ENCODE peak calls at places on chromosomes 5 and 9, in six cellular contexts. E, K, R, W, Y and A are unnamed samples.

GRCh38 chr5:117203584-117203983 is 629.0 kb upstream of the SEMA6A start:
- DNase-seq in E (no peak), K (no peak), R (no peak), W (no peak), Y (no peak), A (no peak)

GRCh38 chr5:95110112-95110511 is 174.8 kb downstream of the MCTP1 start:
- DNase-seq in E (no peak), K (no peak), R (no peak), W (no peak), Y (no peak), A (no peak)

GRCh38 chr9:128026255-128027165 is 40.6 kb downstream of the NAIF1 start:
- DNase-seq in E (peak), K (peak), R (no peak), W (no peak), Y (no peak), A (peak)

GRCh38 chr9:127283917-127284316 is 19.3 kb downstream of the GARNL3 start:
- DNase-seq in E (no peak), K (peak), R (no peak), W (no peak), Y (no peak), A (no peak)

GRCh38 chr5:138469540-138470321 is 4.5 kb downstream of the EGR1 start:
- DNase-seq in E (peak), K (peak), R (no peak), W (no peak), Y (no peak), A (no peak)

GRCh38 chr5:175840050-175840841 is 31.1 kb upstream of the CPLX2 start:
- DNase-seq in E (no peak), K (no peak), R (no peak), W (no peak), Y (no peak), A (no peak)

GRCh38 chr9:7977586-7977985 is 178.0 kb upstream of the DMAC1 start:
- DNase-seq in E (no peak), K (no peak), R (no peak), W (no peak), Y (no peak), A (no peak)

GRCh38 chr5:151601376-151601775 is 10.2 kb upstream of the FAT2 start:
- DNase-seq in E (no peak), K (no peak), R (no peak), W (no peak), Y (no peak), A (no peak)

GRCh38 chr9:81829201-81829882 is 98.9 kb upstream of the SPATA31D4 start:
- DNase-seq in E (no peak), K (peak), R (no peak), W (no peak), Y (no peak), A (no peak)

GRCh38 chr5:26872337-26872736 is 166.0 kb downstream of the CDH9 start:
- DNase-seq in E (no peak), K (no peak), R (no peak), W (no peak), Y (no peak), A (no peak)

GRCh38 chr5:39373797-39374196 is 9.5 kb upstream of the C9 start:
- DNase-seq in E (no peak), K (no peak), R (no peak), W (no peak), Y (no peak), A (no peak)
- TF ChIP-seq POLR2A in E (no peak), K (no peak), R (no peak), W (no peak), Y (no peak), A (no peak)

GRCh38 chr5:56075361-56075760 is 80.6 kb upstream of the IL6ST start:
- DNase-seq in E (no peak), K (peak), R (peak), W (no peak), Y (no peak), A (no peak)
- TF ChIP-seq POLR2AphosphoS5 in E (no peak), K (no peak), R (peak), W (peak), Y (peak), A (no peak)

DNA sequence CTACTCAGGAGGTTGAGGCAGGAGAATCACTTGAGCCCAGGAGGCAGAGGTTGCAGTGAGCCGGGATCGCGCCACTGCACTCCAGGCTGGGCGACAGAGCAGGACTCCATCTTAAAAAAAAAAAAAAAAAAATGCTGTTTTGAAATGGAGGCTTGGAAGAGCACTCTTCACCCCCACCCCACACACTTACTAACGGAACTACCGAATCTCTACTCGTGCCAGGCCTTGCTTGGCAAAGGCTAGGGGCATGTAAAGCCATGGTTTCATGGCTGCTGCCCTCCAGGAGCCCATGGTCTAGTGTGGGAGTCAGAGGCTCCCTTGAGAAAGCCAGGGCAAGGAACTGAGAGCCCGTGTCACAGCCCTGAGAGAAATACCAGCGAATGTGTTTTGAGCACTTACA is 21.3 kb downstream of the PCDHGC5 start:
- DNase-seq in E (no peak), K (no peak), R (no peak), W (no peak), Y (no peak), A (no peak)
- TF ChIP-seq CTCF in E (no peak), K (no peak), R (no peak), W (no peak), Y (no peak), A (no peak)

GRCh38 chr5:132459031-132459982 is 31.3 kb downstream of the IRF1 start:
- DNase-seq in E (peak), K (peak), R (no peak), W (no peak), Y (no peak), A (peak)

GRCh38 chr5:132458226-132458560 is 32.4 kb downstream of the IRF1 start:
- DNase-seq in E (no peak), K (peak), R (no peak), W (no peak), Y (no peak), A (no peak)

GRCh38 chr5:132458651-132459030 is 31.9 kb downstream of the IRF1 start:
- DNase-seq in E (no peak), K (no peak), R (no peak), W (no peak), Y (no peak), A (no peak)

GRCh38 chr5:132456553-132457361 is 33.8 kb downstream of the IRF1 start:
- DNase-seq in E (peak), K (peak), R (peak), W (no peak), Y (no peak), A (peak)

GRCh38 chr5:132457371-132458225 is 33.0 kb downstream of the IRF1 start:
- DNase-seq in E (peak), K (peak), R (peak), W (no peak), Y (no peak), A (peak)
- TF ChIP-seq POLR2A in E (no peak), K (no peak), R (no peak), W (peak), Y (no peak), A (peak)

DNA sequence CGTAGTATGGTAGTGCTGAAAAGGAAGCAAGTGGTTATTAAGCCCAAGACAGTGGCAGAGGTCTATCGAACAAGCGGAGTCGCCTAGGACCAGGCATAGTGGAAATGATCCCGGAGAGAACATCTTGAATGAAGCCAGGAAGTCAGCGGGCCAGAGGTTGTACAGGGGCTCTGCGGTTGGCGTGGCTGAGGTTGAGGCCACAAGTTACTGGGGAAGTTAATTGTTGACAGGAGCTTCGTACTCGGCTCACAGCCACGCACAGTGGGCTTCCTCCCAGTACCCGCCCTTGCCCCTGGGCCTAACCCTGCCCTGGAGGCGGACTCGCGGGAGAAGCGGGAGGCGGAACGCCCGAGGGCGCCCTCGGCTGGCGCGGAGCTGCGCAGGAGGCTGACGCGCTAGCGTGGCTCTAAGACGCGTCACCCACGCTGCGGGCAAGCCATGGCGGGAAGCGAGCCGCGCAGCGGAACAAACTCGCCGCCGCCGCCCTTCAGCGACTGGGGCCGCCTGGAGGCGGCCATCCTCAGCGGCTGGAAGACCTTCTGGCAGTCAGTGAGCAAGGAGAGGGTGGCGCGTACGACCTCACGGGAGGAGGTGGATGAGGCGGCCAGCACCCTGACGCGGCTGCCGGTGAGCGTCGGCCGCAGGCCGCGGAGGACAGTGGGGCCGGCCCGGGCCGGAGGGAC is at the start of gene FBXO4:
- DNase-seq in E (peak), K (peak), R (peak), W (peak), Y (peak), A (peak)
- TF ChIP-seq POLR2AphosphoS5 in E (peak), K (peak), R (peak), W (peak), Y (peak), A (peak)

DNA sequence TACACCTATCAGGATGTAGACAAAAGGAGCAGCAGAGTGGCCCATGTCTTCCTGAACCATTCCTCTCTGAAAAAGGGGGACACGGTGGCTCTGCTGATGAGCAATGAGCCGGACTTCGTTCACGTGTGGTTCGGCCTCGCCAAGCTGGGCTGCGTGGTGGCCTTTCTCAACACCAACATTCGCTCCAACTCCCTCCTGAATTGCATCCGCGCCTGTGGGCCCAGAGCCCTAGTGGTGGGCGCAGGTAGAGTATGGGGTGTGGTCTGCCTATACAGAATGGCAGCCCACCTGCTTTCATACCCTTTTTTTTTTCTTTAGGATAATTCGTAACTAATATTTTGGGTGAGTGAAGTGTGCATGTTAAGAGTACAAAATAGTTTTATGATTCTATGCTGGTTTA is 1.1 kb downstream of the SLC27A6 start:
- DNase-seq in E (no peak), K (no peak), R (no peak), W (no peak), Y (no peak), A (peak)
- TF ChIP-seq CTCF in E (no peak), K (no peak), R (no peak), W (no peak), Y (no peak), A (no peak)

GRCh38 chr9:136379891-136380290 is 6.4 kb upstream of the CARD9 start:
- DNase-seq in E (no peak), K (no peak), R (no peak), W (no peak), Y (no peak), A (no peak)

GRCh38 chr9:136381311-136381710 is 7.8 kb upstream of the CARD9 start:
- DNase-seq in E (no peak), K (no peak), R (no peak), W (no peak), Y (no peak), A (no peak)

GRCh38 chr9:136380381-136380780 is 6.9 kb upstream of the CARD9 start:
- DNase-seq in E (no peak), K (no peak), R (no peak), W (no peak), Y (no peak), A (no peak)

GRCh38 chr9:136383436-136383835 is 10.0 kb upstream of the CARD9 start:
- DNase-seq in E (no peak), K (no peak), R (no peak), W (no peak), Y (no peak), A (no peak)

GRCh38 chr9:136381966-136382513 is 8.6 kb upstream of the CARD9 start:
- DNase-seq in E (no peak), K (no peak), R (no peak), W (no peak), Y (no peak), A (no peak)
- TF ChIP-seq POLR2A in E (no peak), K (no peak), R (no peak), W (no peak), Y (no peak), A (no peak)

GRCh38 chr5:42994285-42995151 is 45.6 kb downstream of the ANXA2R start:
- DNase-seq in E (peak), K (peak), R (peak), W (no peak), Y (peak), A (peak)
- TF ChIP-seq POLR2AphosphoS5 in E (no peak), K (no peak), R (no peak), W (no peak), Y (peak), A (peak)

GRCh38 chr5:179367491-179367890 is 22.2 kb upstream of the ADAMTS2 start:
- DNase-seq in E (no peak), K (no peak), R (no peak), W (no peak), Y (no peak), A (peak)

GRCh38 chr5:179357036-179357435 is 11.8 kb upstream of the ADAMTS2 start:
- DNase-seq in E (no peak), K (no peak), R (no peak), W (no peak), Y (no peak), A (no peak)

GRCh38 chr5:179368016-179368805 is 22.9 kb upstream of the ADAMTS2 start:
- DNase-seq in E (no peak), K (no peak), R (no peak), W (no peak), Y (no peak), A (peak)

GRCh38 chr5:179361204-179361603 is 15.9 kb upstream of the ADAMTS2 start:
- DNase-seq in E (no peak), K (no peak), R (no peak), W (no peak), Y (no peak), A (no peak)

GRCh38 chr5:179362355-179362754 is 17.1 kb upstream of the ADAMTS2 start:
- DNase-seq in E (no peak), K (no peak), R (no peak), W (no peak), Y (no peak), A (no peak)
- TF ChIP-seq CTCF in E (no peak), K (no peak), R (no peak), W (no peak), Y (no peak), A (no peak)

DNA sequence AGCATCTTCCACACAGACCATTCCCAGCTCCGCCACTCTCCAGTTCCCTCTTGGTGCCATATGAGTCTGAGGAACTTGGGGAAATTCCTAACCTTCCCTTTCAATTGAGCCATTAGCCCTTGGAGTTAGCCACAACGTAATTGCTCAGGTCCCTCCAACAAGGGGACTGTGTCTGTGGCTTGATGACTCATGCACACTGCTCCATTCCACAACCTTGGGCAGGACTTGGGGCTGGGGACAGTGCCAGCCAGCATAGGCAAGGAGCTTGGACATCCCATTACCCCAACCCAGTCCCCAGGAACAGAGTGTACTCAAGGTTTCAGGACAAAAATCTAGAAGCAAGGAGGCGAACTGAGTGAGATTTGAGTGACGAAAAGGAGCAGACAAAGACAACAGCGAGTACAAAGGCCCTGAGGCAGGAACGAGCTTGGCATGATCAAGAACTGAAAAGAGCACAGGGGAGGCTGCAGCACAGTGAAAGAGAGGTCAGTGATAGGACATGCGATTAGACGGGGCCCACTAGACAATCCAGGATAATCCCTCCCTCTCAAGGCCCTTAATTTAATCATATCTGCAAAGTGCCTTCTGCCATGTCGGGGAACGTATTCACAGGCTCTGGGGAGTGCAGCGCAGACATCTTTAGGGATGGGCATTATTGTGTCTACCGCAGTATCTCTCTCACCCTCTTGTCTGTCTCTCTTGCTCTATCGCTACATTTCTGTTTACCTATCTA is 16.0 kb upstream of the JADE2 start:
- DNase-seq in E (peak), K (no peak), R (no peak), W (peak), Y (no peak), A (peak)
- TF ChIP-seq POLR2A in E (no peak), K (no peak), R (no peak), W (no peak), Y (no peak), A (no peak)